ENCODE peak calls at places on chromosomes 1 and 21, in nine cellular contexts. Q is tibial nerve, J is A549, O is H1, R is suprapubic skin, S is transverse colon, N is upper lobe of left lung, U is esophagus muscularis mucosa, P is K562. B is an unnamed sample.
A peak's percentile ranks its signal among the peaks of the same experiment; 100 is the strongest.

GRCh38 chr1:243346481-243346880 is 90.6 kb downstream of the SDCCAG8 start:
- DNase-seq in J (no peak), P (no peak), U (no peak), Q (no peak), R (no peak), O (no peak), N (no peak), S (no peak), B (no peak)

GRCh38 chr1:12615916-12616708 is 1.9 kb downstream of the DHRS3 start:
- DNase-seq in U (no peak), Q (peak; percentile 45), P (peak; percentile 65), J (no peak), O (peak; percentile 78), S (peak; percentile 63), N (no peak), R (peak; percentile 78), B (peak; percentile 60)

GRCh38 chr1:8329439-8329838 is 11.5 kb downstream of the SLC45A1 start:
- DNase-seq in N (no peak), S (no peak), P (no peak), U (no peak), R (no peak), Q (no peak), J (no peak), O (no peak), B (no peak)

GRCh38 chr21:40053007-40053406 is 185.8 kb downstream of the PCP4 start:
- DNase-seq in N (peak; percentile 61), O (no peak), R (peak; percentile 78), S (peak; percentile 13), P (no peak), J (no peak), Q (peak; percentile 36), U (no peak), B (no peak)

GRCh38 chr1:15201849-15202551 is 45.0 kb upstream of the FHAD1 start:
- DNase-seq in P (no peak), J (peak; percentile 53), S (peak; percentile 76), U (no peak), N (no peak), O (no peak), Q (no peak), R (no peak), B (no peak)

GRCh38 chr1:109623601-109624161 is 4.0 kb downstream of the AMPD2 start:
- DNase-seq in S (no peak), N (peak; percentile 81), R (no peak), Q (peak; percentile 4), J (no peak), O (peak; percentile 42), P (no peak), U (peak; percentile 64), B (peak; percentile 52)

GRCh38 chr1:180188103-180188506 is 33.4 kb downstream of the QSOX1 start:
- DNase-seq in R (no peak), J (peak; percentile 82), S (peak; percentile 54), U (no peak), P (peak; percentile 68), Q (peak; percentile 19), O (peak; percentile 81), N (no peak), B (peak; percentile 50)

GRCh38 chr1:28580706-28581530 is 11.1 kb upstream of the RAB42 start:
- DNase-seq in N (no peak), P (peak; percentile 53), R (no peak), J (no peak), O (no peak), U (no peak), Q (no peak), S (peak; percentile 68), B (no peak)

GRCh38 chr1:43373034-43373940 is 5.5 kb upstream of the ELOVL1 start:
- DNase-seq in R (no peak), J (peak; percentile 48), Q (no peak), U (no peak), O (no peak), S (no peak), N (no peak), P (no peak), B (no peak)

GRCh38 chr1:107963601-107964396 is 1.2 kb downstream of the VAV3 start:
- DNase-seq in N (peak; percentile 75), Q (peak; percentile 13), O (peak; percentile 57), J (no peak), R (peak; percentile 59), U (no peak), S (peak; percentile 34), P (no peak), B (no peak)

GRCh38 chr1:107966550-107966949 is 1.6 kb upstream of the VAV3 start:
- DNase-seq in Q (no peak), R (no peak), J (no peak), U (no peak), N (no peak), O (no peak), P (no peak), S (no peak), B (no peak)

GRCh38 chr1:107965112-107965991 is at the start of gene VAV3:
- DNase-seq in J (peak; percentile 58), R (peak; percentile 83), U (no peak), Q (peak; percentile 44), P (peak; percentile 16), O (peak; percentile 88), S (peak; percentile 56), N (peak; percentile 93), B (peak; percentile 22)

GRCh38 chr1:107963009-107963408 is 2.0 kb downstream of the VAV3 start:
- DNase-seq in O (no peak), P (no peak), J (no peak), N (no peak), S (no peak), U (no peak), Q (no peak), R (no peak), B (no peak)

DNA sequence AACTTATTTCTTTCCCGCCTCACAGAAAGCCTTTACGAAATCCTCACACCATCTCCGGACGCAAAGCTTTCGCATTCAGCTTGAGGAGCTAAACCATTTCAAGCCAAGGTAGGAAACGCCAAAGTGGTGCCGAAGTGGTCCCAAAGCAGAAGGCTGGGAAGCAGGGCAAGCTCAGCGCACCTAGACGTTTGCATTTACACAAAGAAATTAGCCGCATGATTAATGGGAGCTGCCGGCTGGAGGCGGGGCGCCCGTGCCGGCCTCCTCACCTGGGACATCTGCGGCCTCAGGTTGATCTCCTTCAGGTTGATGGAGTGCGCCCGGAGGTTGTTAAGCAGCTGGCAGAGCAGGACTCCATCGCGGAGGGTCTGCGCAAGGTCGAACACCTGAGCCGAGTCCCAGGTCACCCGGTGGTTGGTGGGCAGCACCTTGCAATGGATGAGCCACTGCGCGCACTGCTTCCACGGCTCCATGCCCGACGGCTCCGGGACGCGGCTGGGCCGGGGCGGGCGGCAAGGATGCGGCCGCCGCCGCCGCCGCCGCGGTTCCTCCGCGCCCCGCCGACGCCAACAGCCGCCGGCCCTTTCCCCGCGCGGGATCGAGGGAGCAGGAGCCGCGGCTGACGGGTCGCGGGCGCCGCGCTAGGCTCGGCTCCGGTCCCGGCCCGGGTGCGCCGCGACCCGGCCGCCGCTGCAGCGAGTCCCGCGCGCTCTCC is 426 bp downstream of the VAV3 start:
- DNase-seq in Q (no peak), O (peak; percentile 77), P (no peak), S (peak; percentile 18), R (peak; percentile 65), J (no peak), N (peak; percentile 86), U (no peak), B (no peak)
- TF ChIP-seq EP300 in Q (no peak), O (no peak), P (no peak), S (no peak), R (no peak), J (no peak), N (no peak), U (no peak), B (no peak)

GRCh38 chr1:234627009-234627950 is 17.3 kb upstream of the IRF2BP2 start:
- DNase-seq in R (no peak), S (no peak), U (no peak), P (no peak), O (no peak), Q (no peak), N (no peak), J (no peak), B (no peak)

GRCh38 chr1:234629026-234629425 is 19.0 kb upstream of the IRF2BP2 start:
- DNase-seq in U (no peak), P (no peak), J (no peak), O (no peak), Q (no peak), R (no peak), N (no peak), S (no peak), B (no peak)

GRCh38 chr1:234624718-234625117 is 14.7 kb upstream of the IRF2BP2 start:
- DNase-seq in P (no peak), S (no peak), R (no peak), N (no peak), J (no peak), U (no peak), O (no peak), Q (no peak), B (no peak)

GRCh38 chr1:234628099-234628498 is 18.1 kb upstream of the IRF2BP2 start:
- DNase-seq in S (no peak), P (no peak), N (no peak), Q (no peak), J (peak; percentile 71), O (no peak), U (no peak), R (no peak), B (no peak)

DNA sequence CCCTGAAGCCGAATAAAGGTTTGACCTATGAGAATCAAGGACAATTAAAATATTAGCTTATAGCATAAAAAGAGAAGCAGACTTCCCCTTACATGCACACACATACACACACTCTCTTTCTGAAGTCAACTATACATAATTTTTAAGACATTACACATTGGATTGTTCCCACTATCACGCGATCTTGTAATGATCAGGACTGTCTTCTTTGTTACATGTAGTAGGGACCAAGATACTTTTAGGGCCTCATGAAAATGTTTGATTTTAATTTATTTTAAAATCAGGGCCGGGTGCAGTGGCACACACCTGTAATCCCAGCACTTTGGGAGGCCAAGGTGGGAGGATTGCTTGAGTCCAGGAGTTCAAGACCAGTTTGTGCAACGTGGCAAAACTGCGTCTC is 16.4 kb upstream of the IRF2BP2 start:
- DNase-seq in O (no peak), N (no peak), S (no peak), J (no peak), Q (no peak), R (no peak), P (no peak), U (no peak), B (no peak)
- H3K4me3 ChIP-seq in O (no peak overlapping the region), N (no peak overlapping the region), S (no peak overlapping the region), J (no peak overlapping the region), Q (no peak overlapping the region), R (no peak overlapping the region), P (no peak overlapping the region), U (no peak overlapping the region), B (no peak overlapping the region)

GRCh38 chr21:28754127-28754611 is 238.5 kb downstream of the LTN1 start:
- DNase-seq in R (no peak), S (peak; percentile 8), P (no peak), J (no peak), Q (no peak), N (no peak), O (no peak), U (no peak), B (no peak)
- TF ChIP-seq EP300 in R (peak; percentile 52), S (peak; percentile 55), P (no peak), J (no peak), Q (no peak), N (peak; percentile 45), O (no peak), U (peak; percentile 75), B (no peak)

DNA sequence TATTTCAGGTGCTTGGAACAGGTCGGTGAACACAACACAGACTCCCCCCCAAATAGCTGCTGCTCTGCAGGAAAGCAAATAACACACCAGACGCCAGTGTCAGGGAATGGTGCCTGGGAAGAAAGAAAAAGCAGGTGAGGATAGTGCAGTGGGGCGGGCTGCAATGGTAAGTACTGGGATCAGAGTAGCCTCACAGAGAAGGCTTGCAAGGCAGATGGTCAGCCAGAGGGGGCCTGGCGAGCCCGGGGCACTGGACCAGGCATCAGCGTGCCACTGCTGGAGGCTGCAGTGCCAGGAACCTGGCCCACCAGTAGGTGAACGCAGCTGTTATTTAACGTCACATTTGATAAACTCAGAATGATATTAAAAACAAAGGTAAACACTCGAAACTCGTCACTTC is 60.0 kb downstream of the POFUT2 start:
- DNase-seq in O (no peak), N (peak; percentile 58), J (no peak), P (no peak), Q (no peak), U (no peak), S (no peak), R (no peak), B (no peak)
- H3K4me3 ChIP-seq in O (no peak overlapping the region), N (no peak overlapping the region), J (no peak overlapping the region), P (no peak overlapping the region), Q (no peak overlapping the region), U (no peak overlapping the region), S (no peak overlapping the region), R (no peak overlapping the region), B (no peak overlapping the region)

B was measured in ovary.